ENCODE peak calls at places on chromosomes 6 and 20, in four cellular contexts. Y is GM12878, M is H1, R is HepG2. A is an unnamed sample.

GRCh38 chr6:52574709-52575489 is 2.0 kb downstream of the TRAM2 start:
- DNase-seq in Y (peak; percentile 36), M (no peak), R (no peak), A (peak; percentile 78)

GRCh38 chr20:47816487-47817451 is 31.5 kb upstream of the SULF2 start:
- DNase-seq in Y (no peak), M (no peak), R (no peak), A (no peak)

GRCh38 chr20:14892782-14893181 is 555.4 kb upstream of the FLRT3 start:
- DNase-seq in Y (no peak), M (no peak), R (no peak), A (no peak)

GRCh38 chr20:51985013-51985415 is 182.7 kb upstream of the SALL4 start:
- DNase-seq in Y (no peak), M (no peak), R (peak; percentile 54), A (no peak)

GRCh38 chr6:138485586-138486248 is 13.6 kb downstream of the NHSL1 start:
- DNase-seq in Y (no peak), M (no peak), R (no peak), A (no peak)

GRCh38 chr20:49862607-49863200 is 50.1 kb downstream of the SLC9A8 start:
- DNase-seq in Y (no peak), M (no peak), R (no peak), A (no peak)

GRCh38 chr6:141914646-141915045 is 218.1 kb upstream of the GJE1 start:
- DNase-seq in Y (no peak), M (no peak), R (no peak), A (no peak)

GRCh38 chr6:112906737-112907136 is 559.6 kb downstream of the RFPL4B start:
- DNase-seq in Y (no peak), M (no peak), R (peak; percentile 4), A (no peak)

GRCh38 chr6:2733324-2733723 is 17.4 kb downstream of the MYLK4 start:
- DNase-seq in Y (peak; percentile 84), M (no peak), R (no peak), A (peak; percentile 66)

GRCh38 chr20:10581823-10582222 is 92.0 kb downstream of the JAG1 start:
- DNase-seq in Y (no peak), M (no peak), R (peak; percentile 56), A (no peak)

GRCh38 chr6:113909224-113909856 is 52.2 kb downstream of the MARCKS start:
- DNase-seq in Y (peak; percentile 7), M (no peak), R (peak; percentile 45), A (peak; percentile 49)
- TF ChIP-seq CBX5 in Y (no peak), M (no peak), R (no peak), A (no peak)

GRCh38 chr20:23638309-23638708 is 554 bp upstream of the CST3 start:
- DNase-seq in Y (no peak), M (no peak), R (no peak), A (no peak)
- TF ChIP-seq CBX5 in Y (no peak), M (no peak), R (no peak), A (no peak)

DNA sequence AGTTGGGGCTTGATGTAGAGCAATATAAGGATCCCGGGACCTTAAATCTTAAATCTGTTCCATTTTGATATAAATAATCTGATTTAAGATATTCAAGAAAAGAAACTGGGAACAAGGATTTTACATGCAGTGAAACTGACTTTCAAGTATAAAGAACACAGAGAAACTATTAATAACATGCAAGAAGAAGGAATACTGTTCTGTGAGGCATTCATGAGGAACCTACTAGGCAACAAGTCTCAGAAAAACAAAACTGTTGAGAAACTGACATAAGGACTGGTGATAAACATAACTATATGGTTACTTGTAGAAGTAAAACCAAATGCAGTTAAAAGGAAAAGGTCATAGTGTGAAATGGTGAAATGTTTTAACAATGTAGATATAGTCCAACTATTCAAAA is 15.8 kb downstream of the HDDC2 start:
- DNase-seq in Y (no peak), M (no peak), R (no peak), A (no peak)
- TF ChIP-seq CBX5 in Y (no peak), M (no peak), R (no peak), A (no peak)

DNA sequence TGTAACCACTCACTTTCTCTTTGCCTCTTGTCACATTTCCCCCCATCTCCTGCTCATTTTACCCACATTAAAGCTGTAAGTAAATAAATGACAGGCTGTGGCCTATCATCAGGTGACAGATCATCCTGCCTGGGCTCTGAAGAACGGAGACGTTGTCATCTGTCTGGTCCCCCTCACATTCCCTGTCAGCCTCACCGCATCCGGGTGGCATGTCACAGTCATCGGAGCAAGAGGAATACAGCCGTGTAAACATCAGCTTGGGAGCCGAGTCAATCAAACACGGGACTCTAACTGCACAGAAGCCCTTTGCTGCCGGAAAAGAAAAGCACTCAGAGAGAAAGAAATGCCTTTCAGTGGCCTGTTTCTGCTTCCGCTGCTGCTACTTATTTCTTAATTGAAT is 371.9 kb upstream of the ID4 start:
- DNase-seq in Y (no peak), M (no peak), R (no peak), A (no peak)
- TF ChIP-seq CBX5 in Y (no peak), M (no peak), R (no peak), A (no peak)